ENCODE peak calls at places on chromosomes 12 and 14, in four cellular contexts. C is H4, N is astrocyte of the spinal cord, R is neural crest cell. J is an unnamed sample.

GRCh38 chr14:56630707-56631106 is 51.1 kb downstream of the TMEM260 start:
- DNase-seq in C (no peak), R (no peak), N (peak; percentile 21), J (no peak)

GRCh38 chr12:97595423-97595822 is 132.8 kb downstream of the RMST start:
- DNase-seq in R (no peak), N (no peak), C (no peak), J (no peak)

GRCh38 chr14:24079521-24080141 is 8.3 kb downstream of the CPNE6 start:
- DNase-seq in R (peak; percentile 38), C (no peak), N (no peak), J (no peak)

GRCh38 chr12:20555015-20555414 is 140.1 kb upstream of the SLCO1C1 start:
- DNase-seq in C (no peak), R (no peak), N (no peak), J (no peak)

GRCh38 chr12:106211973-106212372 is 35.8 kb downstream of the CKAP4 start:
- DNase-seq in C (no peak), R (no peak), N (no peak), J (no peak)

GRCh38 chr12:108752387-108752786 is 21.1 kb upstream of the CORO1C start:
- DNase-seq in R (no peak), N (no peak), C (no peak), J (no peak)

GRCh38 chr12:76236640-76237039 is 111.6 kb downstream of the BBS10 start:
- DNase-seq in R (no peak), C (no peak), N (peak; percentile 25), J (no peak)

GRCh38 chr12:1518763-1519516 is 75.4 kb downstream of the FBXL14 start:
- DNase-seq in C (peak; percentile 94), R (no peak), N (peak; percentile 91), J (no peak)

GRCh38 chr14:74240794-74241610 is 1.8 kb downstream of the VSX2 start:
- DNase-seq in C (no peak), N (peak; percentile 4), R (no peak), J (no peak)

GRCh38 chr12:67434653-67435375 is 165.7 kb downstream of the CAND1 start:
- DNase-seq in R (no peak), C (peak; percentile 95), N (peak; percentile 96), J (peak; percentile 99)

GRCh38 chr12:120830052-120830940 is 73.9 kb downstream of the SPPL3 start:
- DNase-seq in R (no peak), C (no peak), N (no peak), J (no peak)

J was measured in foreskin melanocyte.